ENCODE peak calls at places on chromosomes 5 and 9, in six cellular contexts. V is HCT116, D is H1, N is K562, C is HepG2, H is GM12878. P is an unnamed sample.

GRCh38 chr9:123713282-123713681 is 216.6 kb downstream of the DENND1A start:
- DNase-seq in D (no peak), C (no peak), V (no peak), N (no peak), H (no peak), P (peak)

GRCh38 chr9:31253800-31254762 is 1130.4 kb upstream of the ACO1 start:
- DNase-seq in V (no peak), H (no peak), D (no peak), N (no peak), C (no peak), P (no peak)

GRCh38 chr5:16385516-16386090 is 80.0 kb downstream of the ZNF622 start:
- DNase-seq in D (no peak), V (no peak), C (no peak), N (no peak), H (no peak), P (no peak)

GRCh38 chr5:135308752-135309151 is 90.3 kb downstream of the MACROH2A1 start:
- DNase-seq in H (no peak), D (no peak), N (no peak), C (peak), V (no peak), P (no peak)

GRCh38 chr5:132225165-132226032 is 2.3 kb downstream of the P4HA2 start:
- DNase-seq in C (no peak), N (no peak), D (no peak), V (no peak), H (no peak), P (peak)

GRCh38 chr9:116115731-116116353 is 37.7 kb upstream of the PAPPA start:
- DNase-seq in H (no peak), N (no peak), V (no peak), D (no peak), C (no peak), P (no peak)

GRCh38 chr5:1786621-1787471 is 12.8 kb downstream of the MRPL36 start:
- DNase-seq in D (no peak), C (no peak), N (no peak), H (no peak), V (no peak), P (no peak)

GRCh38 chr5:97762483-97762882 is 579.4 kb upstream of the RIOK2 start:
- DNase-seq in N (no peak), H (no peak), V (no peak), D (no peak), C (no peak), P (no peak)

GRCh38 chr9:138075496-138075895 is 197.9 kb downstream of the CACNA1B start:
- DNase-seq in C (no peak), H (no peak), D (no peak), N (no peak), V (no peak), P (peak)

GRCh38 chr5:180522350-180522749 is 28.2 kb downstream of the CNOT6 start:
- DNase-seq in D (no peak), V (no peak), C (no peak), N (no peak), H (no peak), P (no peak)

GRCh38 chr9:100445161-100445902 is 18.4 kb downstream of the MSANTD3 start:
- DNase-seq in C (no peak), H (no peak), D (no peak), N (no peak), V (no peak), P (no peak)

GRCh38 chr9:93673844-93674334 is 97.5 kb downstream of the PHF2 start:
- DNase-seq in H (no peak), D (no peak), C (no peak), N (no peak), V (no peak), P (peak)

GRCh38 chr9:130933114-130934046 is 5.7 kb downstream of the FIBCD1 start:
- DNase-seq in C (no peak), V (no peak), N (peak), H (no peak), D (no peak), P (no peak)

GRCh38 chr5:394671-395155 is 48.3 kb upstream of the EXOC3 start:
- DNase-seq in N (peak), D (no peak), V (no peak), H (no peak), C (no peak), P (peak)

GRCh38 chr5:1513326-1514026 is 10.3 kb downstream of the LPCAT1 start:
- DNase-seq in D (no peak), H (no peak), C (no peak), V (no peak), N (no peak), P (no peak)

GRCh38 chr5:66246621-66247020 is 102.5 kb downstream of the SREK1 start:
- DNase-seq in V (no peak), C (no peak), N (no peak), H (no peak), D (no peak), P (no peak)

GRCh38 chr5:74684900-74685851 is at the start of gene HEXB:
- DNase-seq in C (peak), H (peak), V (peak), D (peak), N (peak), P (peak)

GRCh38 chr5:55469838-55470237 is 64.9 kb downstream of the PLPP1 start:
- DNase-seq in H (no peak), D (no peak), V (no peak), C (no peak), N (no peak), P (no peak)

GRCh38 chr5:94908889-94909480 is 290.5 kb downstream of the SLF1 start:
- DNase-seq in D (no peak), C (peak), N (peak), V (peak), H (no peak), P (peak)

GRCh38 chr9:131179561-131180219 is 54.3 kb downstream of the NUP214 start:
- DNase-seq in V (no peak), H (peak), D (no peak), N (no peak), C (no peak), P (no peak)

GRCh38 chr5:100762995-100763394 is 140.1 kb downstream of the ST8SIA4 start:
- DNase-seq in N (no peak), H (no peak), V (no peak), D (no peak), C (no peak), P (no peak)

GRCh38 chr5:150757087-150757649 is 1.6 kb downstream of the DCTN4 start:
- DNase-seq in N (no peak), D (no peak), V (no peak), C (no peak), H (no peak), P (no peak)

GRCh38 chr5:150753863-150754262 is 5.0 kb downstream of the DCTN4 start:
- DNase-seq in H (no peak), N (no peak), V (no peak), D (no peak), C (no peak), P (no peak)

GRCh38 chr5:150753463-150753862 is 5.4 kb downstream of the DCTN4 start:
- DNase-seq in V (no peak), D (no peak), N (no peak), C (no peak), H (no peak), P (no peak)

GRCh38 chr5:150750469-150750868 is 8.3 kb downstream of the DCTN4 start:
- DNase-seq in V (no peak), H (no peak), D (no peak), C (no peak), N (no peak), P (peak)

DNA sequence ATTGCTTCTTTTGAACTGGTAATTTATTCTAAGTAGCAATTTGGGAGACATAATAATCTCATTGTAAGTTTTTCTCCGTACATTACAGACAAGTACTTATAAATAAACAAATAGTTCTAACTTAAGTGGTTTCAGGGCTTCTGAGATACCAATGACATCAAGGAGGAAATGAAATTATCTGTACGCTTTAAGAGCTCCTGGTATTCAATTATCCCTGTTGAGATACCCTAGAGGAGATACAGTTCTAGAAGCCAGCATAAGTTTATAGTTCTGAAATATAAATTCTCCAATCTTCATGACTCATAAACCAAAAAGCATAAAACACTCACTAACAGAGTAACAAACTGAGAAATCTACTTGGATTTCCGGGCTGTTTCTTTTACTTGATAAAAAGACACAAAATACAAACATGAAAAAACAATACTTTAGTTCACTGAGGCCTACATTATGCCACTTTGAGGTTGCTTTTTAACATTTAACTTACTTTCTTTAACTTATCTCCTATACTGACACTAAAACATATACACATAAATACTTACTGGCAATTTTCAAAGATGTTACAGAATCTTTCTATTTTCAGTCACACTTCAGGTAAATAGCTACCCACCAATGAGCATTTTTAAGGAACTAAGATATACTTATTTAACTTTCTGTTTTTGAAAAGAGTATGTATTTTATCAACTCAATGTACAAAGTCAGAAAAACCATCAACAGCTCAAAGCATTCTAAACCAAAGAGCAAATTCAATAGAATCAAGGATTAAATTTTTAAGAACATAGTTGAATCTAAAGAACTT is 7.5 kb downstream of the DCTN4 start:
- DNase-seq in V (no peak), C (no peak), N (no peak), D (no peak), H (no peak), P (peak)
- TF ChIP-seq SIN3A in V (no peak), C (no peak), N (no peak), D (no peak), H (no peak), P (no peak)

GRCh38 chr5:138945421-138946240 is 70.5 kb upstream of the LRRTM2 start:
- DNase-seq in C (no peak), H (no peak), V (no peak), N (no peak), D (no peak), P (no peak)
- H3K4me2 ChIP-seq in C (no peak), H (no peak), V (no peak), N (no peak), D (no peak), P (no peak)

DNA sequence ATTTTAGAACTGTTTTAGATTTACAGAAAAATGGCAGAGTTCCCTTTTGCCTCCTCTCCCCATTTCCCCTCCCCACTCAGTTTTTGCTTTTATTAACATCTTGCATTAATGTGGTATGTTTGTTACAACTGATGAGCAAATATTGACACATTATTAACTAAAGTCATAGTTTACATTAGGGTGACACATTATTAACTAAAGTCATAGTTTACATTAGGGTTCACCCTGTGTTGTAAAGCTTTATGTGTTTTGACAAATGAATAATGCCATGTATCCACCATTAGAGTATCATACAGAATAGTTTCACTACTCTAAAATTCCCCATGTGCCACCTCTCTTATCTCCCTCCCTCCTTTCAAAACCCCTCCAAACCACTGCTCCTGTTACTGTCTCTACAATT is 262.5 kb downstream of the NPR3 start:
- DNase-seq in V (no peak), H (no peak), C (no peak), N (no peak), D (no peak), P (no peak)
- TF ChIP-seq SIN3A in V (no peak), H (no peak), C (no peak), N (no peak), D (no peak), P (no peak)

GRCh38 chr5:159184236-159184635 is 25.1 kb downstream of the RNF145 start:
- DNase-seq in V (no peak), D (no peak), H (no peak), N (no peak), C (no peak), P (no peak)
- H3K4me2 ChIP-seq in V (no peak), D (no peak), H (no peak), N (no peak), C (no peak), P (no peak)